ENCODE peak calls at places on chromosomes 3 and 15, in nine cellular contexts. N is NCI-H345; A is ovary; L is stimulated activated CD4-positive, alpha-beta T cell treated with anti-CD3 and anti-CD28 coated beads, Interleukin-2, amount 100 ng/mL, for 48 hours; T is ACHN; I is skeletal muscle cell; F is T-cell; U is activated effector memory CD4-positive, alpha-beta T cell treated with Interleukin-2 at 50 U/mL for 16 hours; R is SJSA1. G is an unnamed sample.

GRCh38 chr3:157175678-157176077 is 15.7 kb upstream of the CCNL1 start:
- DNase-seq in N (no peak), A (peak; percentile 65), L (no peak), T (peak; percentile 37), I (no peak), F (no peak), U (no peak), R (no peak), G (no peak)

GRCh38 chr3:174083706-174084105 is 686.2 kb downstream of the NLGN1 start:
- DNase-seq in N (no peak), A (no peak), L (no peak), T (no peak), I (no peak), F (no peak), U (no peak), R (no peak), G (no peak)

GRCh38 chr3:133535971-133536634 is 37.4 kb upstream of the CDV3 start:
- DNase-seq in N (no peak), A (no peak), L (no peak), T (peak; percentile 18), I (peak; percentile 88), F (no peak), U (no peak), R (peak; percentile 50), G (peak; percentile 68)

GRCh38 chr15:35444557-35445204 is 101.3 kb downstream of the DPH6 start:
- DNase-seq in N (peak; percentile 15), A (no peak), L (no peak), T (peak; percentile 53), I (no peak), F (no peak), U (no peak), R (peak; percentile 40), G (no peak)

GRCh38 chr3:66501483-66502266 is 853 bp upstream of the LRIG1 start:
- DNase-seq in N (no peak), A (no peak), L (no peak), T (no peak), I (no peak), F (no peak), U (no peak), R (no peak), G (no peak)

GRCh38 chr3:149765762-149766334 is 13.6 kb upstream of the COMMD2 start:
- DNase-seq in N (no peak), A (no peak), L (no peak), T (peak; percentile 26), I (peak; percentile 10), F (no peak), U (no peak), R (peak; percentile 52), G (no peak)

GRCh38 chr3:71708478-71709098 is 16.6 kb downstream of the EIF4E3 start:
- DNase-seq in N (no peak), A (no peak), L (no peak), T (no peak), I (no peak), F (no peak), U (no peak), R (no peak), G (no peak)

GRCh38 chr3:132973441-132973840 is 64.8 kb upstream of the TMEM108 start:
- DNase-seq in N (no peak), A (no peak), L (no peak), T (no peak), I (no peak), F (no peak), U (no peak), R (no peak), G (no peak)

GRCh38 chr3:28840976-28841376 is 439.9 kb upstream of the RBMS3 start:
- DNase-seq in N (no peak), A (no peak), L (peak; percentile 22), T (no peak), I (no peak), F (no peak), U (no peak), R (no peak), G (peak; percentile 52)

GRCh38 chr15:76057332-76058000 is 2.3 kb upstream of the TMEM266 start:
- DNase-seq in N (peak; percentile 3), A (no peak), L (peak; percentile 55), T (peak; percentile 20), I (no peak), F (no peak), U (no peak), R (peak; percentile 26), G (no peak)

GRCh38 chr3:69084326-69084667 is 440 bp upstream of the ARL6IP5 start:
- DNase-seq in N (no peak), A (no peak), L (no peak), T (peak; percentile 70), I (peak; percentile 71), F (no peak), U (no peak), R (no peak), G (peak; percentile 76)

GRCh38 chr3:184037816-184038215 is 6.3 kb downstream of the HTR3D start:
- DNase-seq in N (no peak), A (no peak), L (no peak), T (no peak), I (no peak), F (no peak), U (no peak), R (no peak), G (no peak)

GRCh38 chr3:32337501-32337900 is 54.2 kb upstream of the CMTM7 start:
- DNase-seq in N (no peak), A (no peak), L (no peak), T (no peak), I (no peak), F (no peak), U (no peak), R (no peak), G (no peak)

GRCh38 chr15:64151727-64152506 is at the start of gene SNX22:
- DNase-seq in N (peak; percentile 33), A (peak; percentile 53), L (no peak), T (no peak), I (no peak), F (no peak), U (no peak), R (no peak), G (no peak)

GRCh38 chr3:134242649-134243637 is 7.7 kb downstream of the RYK start:
- DNase-seq in N (no peak), A (no peak), L (no peak), T (peak; percentile 24), I (peak; percentile 71), F (no peak), U (no peak), R (peak; percentile 15), G (peak; percentile 67)

GRCh38 chr15:48631191-48631770 is 14.2 kb downstream of the FBN1 start:
- DNase-seq in N (no peak), A (no peak), L (no peak), T (no peak), I (no peak), F (no peak), U (no peak), R (no peak), G (no peak)

GRCh38 chr3:72746412-72747411 is 101.5 kb downstream of the SHQ1 start:
- DNase-seq in N (no peak), A (no peak), L (no peak), T (no peak), I (peak; percentile 19), F (no peak), U (no peak), R (peak; percentile 21), G (no peak)

GRCh38 chr3:144109944-144110343 is 138.3 kb downstream of the DIPK2A start:
- DNase-seq in N (no peak), A (no peak), L (no peak), T (no peak), I (no peak), F (no peak), U (no peak), R (no peak), G (no peak)

GRCh38 chr3:181695661-181696491 is 15.8 kb upstream of the SOX2 start:
- DNase-seq in N (no peak), A (peak; percentile 65), L (no peak), T (no peak), I (no peak), F (no peak), U (no peak), R (no peak), G (no peak)

GRCh38 chr3:126118591-126118990 is 34.7 kb upstream of the SLC41A3 start:
- DNase-seq in N (no peak), A (no peak), L (no peak), T (no peak), I (no peak), F (no peak), U (no peak), R (no peak), G (no peak)

GRCh38 chr15:74865316-74865715 is 7.8 kb downstream of the SCAMP2 start:
- DNase-seq in N (no peak), A (no peak), L (no peak), T (no peak), I (no peak), F (no peak), U (no peak), R (no peak), G (no peak)

GRCh38 chr3:127699098-127699945 is 26.6 kb downstream of the ABTB1 start:
- DNase-seq in N (no peak), A (peak; percentile 17), L (no peak), T (no peak), I (no peak), F (no peak), U (no peak), R (no peak), G (no peak)

GRCh38 chr15:42056934-42057743 is 36.3 kb upstream of the PLA2G4E start:
- DNase-seq in N (peak; percentile 65), A (peak; percentile 79), L (peak; percentile 37), T (peak; percentile 80), I (no peak), F (peak; percentile 41), U (peak; percentile 18), R (peak; percentile 63), G (peak; percentile 83)

GRCh38 chr3:123165163-123165562 is 36.6 kb upstream of the SEC22A start:
- DNase-seq in N (no peak), A (no peak), L (no peak), T (no peak), I (no peak), F (no peak), U (no peak), R (no peak), G (no peak)

GRCh38 chr15:88838667-88839066 is 35.4 kb downstream of the ACAN start:
- DNase-seq in N (no peak), A (no peak), L (no peak), T (no peak), I (no peak), F (no peak), U (no peak), R (no peak), G (no peak)

GRCh38 chr3:186790261-186790981 is 7.0 kb downstream of the EIF4A2 start:
- DNase-seq in N (no peak), A (no peak), L (no peak), T (peak; percentile 33), I (no peak), F (no peak), U (no peak), R (peak; percentile 37), G (no peak)

GRCh38 chr3:14799146-14799545 is 19.6 kb upstream of the FGD5 start:
- DNase-seq in N (no peak), A (no peak), L (no peak), T (no peak), I (no peak), F (no peak), U (no peak), R (no peak), G (no peak)

GRCh38 chr15:100781961-100782525 is 97.6 kb upstream of the ALDH1A3 start:
- DNase-seq in N (no peak), A (peak; percentile 9), L (no peak), T (no peak), I (no peak), F (no peak), U (no peak), R (no peak), G (no peak)

GRCh38 chr15:56468271-56468912 is 3.5 kb upstream of the MNS1 start:
- DNase-seq in N (no peak), A (no peak), L (no peak), T (peak; percentile 62), I (no peak), F (no peak), U (no peak), R (peak; percentile 36), G (no peak)

GRCh38 chr3:150740733-150741496 is 22.1 kb downstream of the SIAH2 start:
- DNase-seq in N (no peak), A (peak; percentile 73), L (no peak), T (no peak), I (no peak), F (no peak), U (no peak), R (no peak), G (no peak)

GRCh38 chr15:74240002-74240568 is 4.0 kb downstream of the CCDC33 start:
- DNase-seq in N (peak; percentile 97), A (peak; percentile 77), L (no peak), T (peak; percentile 91), I (peak; percentile 34), F (no peak), U (no peak), R (peak; percentile 90), G (peak; percentile 91)

G was measured in kidney epithelial cell.